ENCODE peak calls at places on chromosome 12, in nine cellular contexts. T is ascending aorta, I is endothelial cell, V is left ventricle myocardium inferior, X is GM20000, A is PC-3, G is bronchial epithelial cell, Q is sigmoid colon, J is omental fat pad. K is an unnamed sample.

GRCh38 chr12:51773145-51773869 is 75.2 kb downstream of the FIGNL2 start:
- DNase-seq in I (no peak), Q (no peak), V (no peak), J (no peak), X (no peak), A (peak), T (no peak), G (peak), K (no peak)

GRCh38 chr12:47361389-47362031 is 281.8 kb upstream of the AMIGO2 start:
- DNase-seq in I (peak), T (no peak), G (peak), X (peak), A (no peak), V (no peak), J (no peak), Q (no peak), K (no peak)

GRCh38 chr12:123973552-123974341 is 732 bp downstream of the ZNF664 start:
- DNase-seq in J (no peak), X (peak), A (peak), I (peak), Q (peak), G (no peak), V (peak), T (peak), K (peak)

GRCh38 chr12:6476496-6476895 is 6.0 kb upstream of the VAMP1 start:
- DNase-seq in V (no peak), Q (no peak), J (no peak), T (no peak), G (no peak), X (no peak), A (no peak), I (no peak), K (no peak)

GRCh38 chr12:124466200-124467128 is 100.9 kb downstream of the NCOR2 start:
- DNase-seq in V (peak), T (peak), G (no peak), I (no peak), Q (no peak), X (peak), A (no peak), J (no peak), K (peak)

GRCh38 chr12:70049596-70050360 is 193.5 kb upstream of the CNOT2 start:
- DNase-seq in G (peak), T (no peak), V (no peak), Q (no peak), X (peak), A (peak), I (no peak), J (no peak), K (no peak)

GRCh38 chr12:6701078-6701768 is 608 bp upstream of the PIANP start:
- DNase-seq in X (no peak), A (no peak), V (no peak), T (no peak), J (no peak), I (no peak), G (no peak), Q (no peak), K (no peak)

GRCh38 chr12:29783773-29784666 is at the start of gene TMTC1:
- DNase-seq in V (peak), I (peak), A (peak), J (no peak), X (peak), T (peak), Q (peak), G (no peak), K (no peak)

GRCh38 chr12:56193025-56193578 is 3.8 kb upstream of the SMARCC2 start:
- DNase-seq in J (peak), V (no peak), X (peak), G (peak), A (peak), T (peak), I (peak), Q (peak), K (no peak)

GRCh38 chr12:48997719-48998496 is 1.3 kb downstream of the DDN start:
- DNase-seq in A (peak), J (no peak), X (peak), Q (no peak), T (no peak), G (no peak), I (peak), V (no peak), K (peak)

GRCh38 chr12:51217133-51217967 is 512 bp downstream of the POU6F1 start:
- DNase-seq in I (peak), T (peak), A (no peak), X (peak), J (no peak), G (no peak), Q (peak), V (peak), K (peak)

GRCh38 chr12:95590775-95591174 is 39.5 kb upstream of the USP44 start:
- DNase-seq in V (no peak), G (no peak), J (no peak), I (no peak), A (no peak), Q (no peak), X (no peak), T (no peak), K (no peak)

GRCh38 chr12:111349748-111350520 is 19.0 kb downstream of the PHETA1 start:
- DNase-seq in J (no peak), X (no peak), Q (no peak), G (no peak), A (no peak), I (no peak), T (no peak), V (no peak), K (no peak)

GRCh38 chr12:71999795-72000194 is 61.1 kb downstream of the TPH2 start:
- DNase-seq in A (peak), T (no peak), Q (no peak), I (no peak), J (no peak), V (no peak), G (peak), X (no peak), K (no peak)

GRCh38 chr12:22974865-22975264 is 349.9 kb downstream of the ETNK1 start:
- DNase-seq in V (no peak), A (peak), G (peak), Q (no peak), J (no peak), X (no peak), T (no peak), I (no peak), K (no peak)

GRCh38 chr12:22627351-22627750 is 2.4 kb downstream of the ETNK1 start:
- DNase-seq in T (no peak), I (no peak), J (no peak), X (no peak), Q (no peak), V (no peak), G (no peak), A (peak), K (no peak)

GRCh38 chr12:991350-992278 is 591 bp downstream of the ERC1 start:
- DNase-seq in G (peak), I (no peak), V (no peak), A (peak), Q (no peak), T (no peak), J (no peak), X (no peak), K (no peak)

GRCh38 chr12:63802012-63802608 is 22.4 kb downstream of the RXYLT1 start:
- DNase-seq in V (no peak), I (no peak), J (no peak), Q (no peak), A (peak), X (peak), G (peak), T (no peak), K (no peak)

GRCh38 chr12:89817501-89818226 is 109.0 kb upstream of the ATP2B1 start:
- DNase-seq in T (no peak), V (no peak), J (no peak), X (no peak), I (no peak), Q (no peak), A (peak), G (peak), K (no peak)

GRCh38 chr12:52721838-52722470 is 18.6 kb upstream of the KRT77 start:
- DNase-seq in T (no peak), I (no peak), A (no peak), Q (no peak), X (no peak), V (no peak), J (no peak), G (no peak), K (no peak)

GRCh38 chr12:50888666-50889065 is 45.9 kb downstream of the TMPRSS12 start:
- DNase-seq in T (no peak), I (no peak), Q (no peak), V (no peak), A (no peak), G (no peak), X (no peak), J (no peak), K (no peak)

GRCh38 chr12:60693019-60693626 is 1097.3 kb downstream of the SLC16A7 start:
- DNase-seq in J (no peak), X (no peak), Q (no peak), V (no peak), I (no peak), A (peak), G (peak), T (no peak), K (no peak)

GRCh38 chr12:80017261-80017870 is 82.0 kb upstream of the OTOGL start:
- DNase-seq in X (no peak), G (no peak), A (no peak), J (no peak), I (no peak), V (no peak), T (no peak), Q (no peak), K (no peak)

GRCh38 chr12:6828671-6829531 is 694 bp downstream of the P3H3 start:
- DNase-seq in A (no peak), T (no peak), I (peak), X (peak), G (no peak), J (no peak), Q (peak), V (peak), K (peak)

GRCh38 chr12:132783917-132784531 is 22.4 kb upstream of the ANKLE2 start:
- DNase-seq in I (no peak), T (no peak), G (no peak), X (no peak), A (no peak), V (peak), Q (no peak), J (no peak), K (no peak)

GRCh38 chr12:65100140-65100539 is 21.0 kb downstream of the WIF1 start:
- DNase-seq in X (no peak), T (no peak), I (peak), G (peak), A (peak), Q (no peak), J (no peak), V (no peak), K (no peak)
- TF ChIP-seq CTCF in X (no peak), T (no peak), I (peak), G (peak), A (peak), Q (no peak), J (no peak), V (no peak), K (no peak)

DNA sequence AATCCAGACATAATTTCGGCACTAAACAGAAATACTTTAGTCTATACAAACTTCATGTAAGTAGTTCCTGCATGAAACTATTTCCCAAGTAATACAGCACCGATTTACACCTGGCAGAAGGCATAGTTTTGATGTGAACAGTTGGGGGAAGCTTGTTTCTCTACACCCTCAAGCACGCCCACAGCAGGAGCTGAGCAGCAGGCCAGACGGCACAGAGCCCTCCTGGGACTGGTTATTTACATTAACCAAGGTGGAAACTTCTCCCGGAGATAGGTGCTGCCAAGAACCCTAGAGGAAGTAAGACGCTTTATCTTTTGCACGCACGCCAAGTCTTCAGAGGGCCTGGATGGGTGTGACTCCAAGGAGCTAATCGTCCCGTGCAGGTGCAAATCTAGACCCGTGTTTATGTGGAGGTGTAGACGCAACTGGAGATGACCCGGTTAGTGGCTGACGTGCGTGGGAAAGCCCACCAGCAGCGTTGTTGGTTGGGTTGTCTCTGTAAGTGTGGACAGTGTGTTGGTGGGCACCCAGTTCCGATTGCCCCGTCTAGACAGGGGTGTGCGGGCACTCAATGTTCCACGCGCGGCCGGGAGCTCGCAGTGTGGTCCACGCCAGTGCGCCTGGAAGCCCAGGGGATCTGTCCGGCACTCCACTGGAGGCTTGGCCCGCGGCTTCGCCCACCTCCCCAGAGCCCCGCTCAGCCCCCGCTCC is 767 bp upstream of the TCP11L2 start:
- DNase-seq in A (peak), Q (peak), T (peak), G (peak), X (peak), J (no peak), I (peak), V (peak), K (peak)
- TF ChIP-seq CTCF in A (peak), Q (no peak), T (no peak), G (peak), X (no peak), J (no peak), I (no peak), V (no peak), K (no peak)

DNA sequence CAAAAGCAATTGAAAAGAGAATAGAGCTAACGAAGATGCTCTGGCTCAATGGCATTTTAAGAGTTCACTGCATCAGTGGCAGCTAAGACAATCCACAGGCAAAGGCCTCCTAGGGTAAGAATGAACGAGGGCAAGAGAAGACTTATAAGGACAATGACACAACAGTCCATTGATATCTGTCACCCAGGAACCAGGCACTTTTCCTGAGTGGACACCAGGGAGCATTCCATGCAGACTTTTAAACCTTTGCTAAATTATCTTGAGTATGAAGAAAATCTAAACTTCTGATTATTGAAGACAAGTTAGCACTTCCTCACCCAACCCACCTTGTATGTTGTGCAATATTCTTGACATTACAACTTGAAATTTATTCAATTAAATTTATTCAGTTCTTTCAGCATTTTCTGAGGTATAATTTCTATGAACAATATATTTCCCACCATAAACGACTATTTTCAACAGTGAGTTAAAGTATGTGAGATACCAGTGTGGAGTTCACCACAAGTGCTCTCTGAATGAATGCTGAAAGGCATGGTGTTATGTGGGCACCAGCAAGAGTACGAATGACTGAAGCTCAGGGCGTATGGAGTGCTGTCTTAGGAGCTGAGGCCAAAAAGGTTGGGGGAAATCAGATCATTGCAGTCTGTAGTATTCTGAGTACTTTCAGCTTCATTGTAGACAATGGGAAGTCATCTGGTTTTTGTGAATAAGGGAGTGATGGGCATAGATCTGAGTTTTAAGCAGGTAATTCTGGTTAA is 124.3 kb upstream of the LMNTD1 start:
- DNase-seq in J (no peak), T (no peak), G (peak), X (no peak), Q (no peak), V (no peak), A (peak), I (no peak), K (no peak)
- TF ChIP-seq CTCF in J (no peak), T (no peak), G (peak), X (no peak), Q (no peak), V (peak), A (peak), I (no peak), K (no peak)

GRCh38 chr12:13114251-13115052 is 11.0 kb upstream of the GSG1 start:
- DNase-seq in V (no peak), I (no peak), Q (no peak), X (no peak), G (no peak), A (no peak), T (no peak), J (no peak), K (no peak)

GRCh38 chr12:13116259-13116658 is 12.8 kb upstream of the GSG1 start:
- DNase-seq in A (no peak), G (no peak), I (no peak), T (peak), Q (no peak), J (no peak), V (no peak), X (no peak), K (no peak)

GRCh38 chr12:13120431-13120830 is 17.0 kb upstream of the GSG1 start:
- DNase-seq in V (no peak), T (no peak), A (no peak), G (no peak), J (no peak), I (no peak), Q (no peak), X (no peak), K (no peak)

GRCh38 chr12:13112968-13113367 is 9.5 kb upstream of the GSG1 start:
- DNase-seq in X (no peak), Q (no peak), I (no peak), J (no peak), V (no peak), G (no peak), A (no peak), T (no peak), K (no peak)

GRCh38 chr12:13116971-13117370 is 13.5 kb upstream of the GSG1 start:
- DNase-seq in G (no peak), I (no peak), V (no peak), J (no peak), A (no peak), T (no peak), Q (no peak), X (no peak), K (no peak)
- TF ChIP-seq CTCF in G (no peak), I (no peak), V (no peak), J (no peak), A (no peak), T (no peak), Q (no peak), X (no peak), K (no peak)